ENCODE peak calls at places on chromosomes 1 and 21, in five cellular contexts. V is small intestine, P is heart right ventricle, R is lower lobe of right lung, H is Peyer's patch. U is an unnamed sample. For H3K4me1, the result is how much of the 10 kb centered on the place peaks cover.

GRCh38 chr1:20654104-20654690 is 7.0 kb downstream of the DDOST start:
- DNase-seq in R (no peak), H (no peak), P (peak), V (no peak), U (no peak)

GRCh38 chr1:148263906-148264255 is 111.8 kb upstream of the NBPF11 start:
- DNase-seq in P (no peak), R (no peak), H (peak), V (peak), U (no peak)

GRCh38 chr1:56287736-56288135 is 291.6 kb downstream of the PLPP3 start:
- DNase-seq in V (no peak), H (no peak), R (no peak), P (no peak), U (no peak)

GRCh38 chr1:15046487-15047165 is 106.9 kb upstream of the TMEM51 start:
- DNase-seq in R (peak), P (peak), H (peak), V (peak), U (peak)

GRCh38 chr1:114490235-114490634 is 20.8 kb downstream of the TRIM33 start:
- DNase-seq in H (no peak), V (peak), R (no peak), P (no peak), U (no peak)

GRCh38 chr21:36973986-36974850 is 7.7 kb upstream of the HLCS start:
- DNase-seq in R (no peak), P (no peak), V (no peak), H (no peak), U (no peak)

GRCh38 chr1:78760858-78761257 is 111.2 kb downstream of the IFI44 start:
- DNase-seq in V (no peak), H (no peak), R (no peak), P (no peak), U (no peak)

GRCh38 chr1:214281030-214281901 is at the start of gene SMYD2:
- DNase-seq in H (peak), P (peak), V (peak), R (peak), U (peak)

GRCh38 chr1:227712648-227713047 is 22.5 kb downstream of the JMJD4 start:
- DNase-seq in V (no peak), R (no peak), P (no peak), H (no peak), U (no peak)

DNA sequence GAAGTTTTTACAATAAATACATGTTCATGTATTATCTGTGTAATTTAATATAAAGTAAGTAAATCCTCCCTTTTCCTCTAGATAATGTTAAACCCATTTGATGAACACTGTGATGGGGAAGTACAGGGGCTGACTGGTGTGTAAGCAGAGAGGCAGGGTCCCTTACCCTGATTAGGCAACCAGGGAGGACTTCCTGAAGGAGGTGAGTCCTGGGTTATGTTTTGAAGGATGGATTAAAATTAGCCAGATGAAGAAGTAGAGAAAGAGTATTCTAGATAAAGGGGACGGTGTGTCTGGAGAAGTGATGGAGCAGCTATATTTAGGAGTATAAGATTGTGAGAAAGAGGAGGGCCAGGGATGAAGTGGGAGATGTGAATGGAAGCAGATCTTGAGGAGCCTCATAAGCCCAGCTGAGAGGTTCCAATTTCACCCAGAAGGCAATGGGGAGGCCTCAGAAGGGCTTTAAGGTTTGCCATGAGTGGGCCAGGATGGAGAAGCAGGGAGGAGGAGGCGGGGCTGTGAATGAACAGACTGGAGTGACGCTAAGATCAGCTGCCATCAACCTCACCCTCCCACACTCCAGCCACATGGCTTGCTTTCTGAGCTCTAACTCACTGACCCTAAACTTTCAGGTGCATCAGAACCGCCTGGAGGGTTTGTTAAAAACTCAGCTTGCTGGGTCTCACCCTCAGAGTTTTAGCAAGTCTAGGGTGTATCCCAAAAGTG is 30.9 kb upstream of the ID3 start:
- DNase-seq in P (no peak), H (peak), R (no peak), V (no peak), U (no peak)
- H3K4me1 ChIP-seq in P (under half), H (under half), R (under half), V (under half), U (under half)

GRCh38 chr1:241163363-241163762 is 193.6 kb downstream of the RGS7 start:
- DNase-seq in H (no peak), P (no peak), R (no peak), V (no peak), U (no peak)

GRCh38 chr1:241156231-241156965 is 200.6 kb downstream of the RGS7 start:
- DNase-seq in H (no peak), R (no peak), P (no peak), V (peak), U (no peak)

GRCh38 chr1:241161188-241161689 is 195.8 kb downstream of the RGS7 start:
- DNase-seq in V (no peak), P (no peak), H (no peak), R (no peak), U (no peak)

DNA sequence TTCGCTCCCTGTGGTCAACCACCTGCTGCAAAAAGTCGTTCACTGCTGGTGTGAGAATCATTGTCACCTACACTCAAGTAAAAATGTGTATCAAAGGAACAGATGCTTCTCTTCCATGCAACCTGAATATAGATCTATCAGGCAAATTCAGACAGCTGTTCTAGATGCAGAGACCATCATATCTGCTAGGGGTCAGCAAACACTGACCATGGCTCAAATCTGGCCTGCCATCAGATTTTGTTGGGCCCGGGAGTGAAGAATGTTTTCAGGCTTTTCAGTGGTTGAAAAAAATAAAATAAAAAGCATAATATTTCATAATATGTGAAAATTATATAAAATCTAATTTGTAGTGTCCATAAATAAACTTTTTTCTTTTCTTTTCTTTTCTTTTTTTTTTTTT is 199.6 kb downstream of the RGS7 start:
- DNase-seq in H (no peak), P (no peak), V (no peak), R (no peak), U (no peak)
- H3K4me3 ChIP-seq in H (no peak), P (no peak), V (no peak), R (no peak), U (no peak)

GRCh38 chr21:29017639-29018237 is 1.4 kb downstream of the RWDD2B start:
- DNase-seq in V (peak), H (no peak), R (no peak), P (no peak), U (no peak)

GRCh38 chr21:29018540-29018939 is 609 bp downstream of the RWDD2B start:
- DNase-seq in R (no peak), V (no peak), H (no peak), P (no peak), U (no peak)

GRCh38 chr21:29025328-29025713 is 853 bp downstream of the USP16 start:
- DNase-seq in V (peak), P (no peak), H (no peak), R (no peak), U (no peak)

GRCh38 chr21:29024474-29025327 is at the start of gene USP16:
- DNase-seq in R (peak), H (peak), V (peak), P (peak), U (peak)

GRCh38 chr21:29022141-29022540 is 2.3 kb upstream of the USP16 start:
- DNase-seq in R (no peak), H (no peak), P (no peak), V (no peak), U (no peak)
- H3K4me1 ChIP-seq in R (under half), H (under half), P (under half), V (under half), U (under half)

GRCh38 chr1:41952208-41952607 is 33.5 kb upstream of the HIVEP3 start:
- DNase-seq in P (no peak), V (no peak), H (no peak), R (no peak), U (no peak)
- H3K4me3 ChIP-seq in P (no peak), V (no peak), H (no peak), R (no peak), U (no peak)

GRCh38 chr1:2533356-2533755 is 3.3 kb upstream of the HES5 start:
- DNase-seq in H (no peak), V (no peak), P (no peak), R (no peak), U (no peak)
- H3K4me1 ChIP-seq in H (under half), V (under half), P (under half), R (under half), U (under half)

GRCh38 chr1:215566556-215567490 is at the start of gene KCTD3:
- DNase-seq in P (peak), H (no peak), V (peak), R (peak), U (peak)
- H3K4me3 ChIP-seq in P (peak), H (peak), V (peak), R (peak), U (peak)

GRCh38 chr21:34017127-34017961 is 56.0 kb upstream of the MRPS6 start:
- DNase-seq in R (no peak), H (no peak), P (no peak), V (no peak), U (no peak)
- H3K4me1 ChIP-seq in R (under half), H (under half), P (under half), V (under half), U (under half)

DNA sequence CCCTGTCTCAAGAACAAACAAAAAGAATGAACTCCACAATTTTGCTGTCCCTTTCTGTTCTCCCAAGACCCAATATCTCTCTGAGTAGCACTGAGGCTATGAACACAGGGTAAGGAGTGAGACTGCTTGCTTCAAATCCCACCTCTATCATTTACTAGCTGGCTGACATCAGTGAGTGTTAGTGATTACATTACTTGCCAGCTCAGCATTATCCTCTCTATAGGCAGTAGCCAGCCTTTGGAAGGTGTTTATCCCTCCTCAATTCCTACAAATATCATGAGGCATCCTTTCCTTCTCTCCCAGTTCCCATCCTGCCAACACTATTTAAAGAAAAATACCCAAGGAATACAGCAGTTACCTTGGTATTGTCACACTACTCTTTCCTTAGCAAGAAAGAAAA is 3.0 kb downstream of the PIK3C2B start:
- DNase-seq in P (no peak), R (no peak), H (no peak), V (no peak), U (no peak)
- H3K4me3 ChIP-seq in P (no peak), R (peak), H (no peak), V (no peak), U (no peak)